ENCODE peak calls at places on chromosomes 5 and 9, in nine cellular contexts. T is A549, B is lower lobe of right lung, D is mucosa of descending colon, K is neural progenitor cell, Z is heart right ventricle, N is fibroblast of the aortic adventitia, O is MCF 10A, M is glutamatergic neuron. F is an unnamed sample.

GRCh38 chr9:18338042-18338441 is 135.9 kb upstream of the ADAMTSL1 start:
- DNase-seq in T (no peak), Z (no peak), M (no peak), O (no peak), D (no peak), B (no peak), N (no peak), K (no peak), F (no peak)

GRCh38 chr5:175830586-175831300 is 40.6 kb upstream of the CPLX2 start:
- DNase-seq in O (no peak), B (no peak), K (no peak), N (no peak), Z (no peak), M (no peak), D (no peak), T (no peak), F (no peak)

GRCh38 chr9:78133751-78134150 is 102.1 kb upstream of the CEP78 start:
- DNase-seq in K (no peak), D (no peak), M (no peak), N (no peak), B (no peak), O (peak; percentile 9), T (no peak), Z (no peak), F (no peak)

GRCh38 chr9:104232781-104233341 is 138.8 kb downstream of the SMC2 start:
- DNase-seq in D (no peak), N (peak; percentile 94), O (peak; percentile 16), Z (no peak), B (no peak), T (no peak), M (no peak), K (peak; percentile 1), F (no peak)

GRCh38 chr5:181044093-181044599 is 4.1 kb downstream of the BTNL9 start:
- DNase-seq in B (no peak), N (no peak), T (no peak), Z (no peak), O (no peak), D (no peak), M (no peak), K (no peak), F (no peak)

GRCh38 chr9:137341227-137341626 is 39.2 kb upstream of the NRARP start:
- DNase-seq in B (no peak), O (no peak), D (no peak), N (no peak), M (no peak), T (no peak), K (no peak), Z (no peak), F (no peak)

GRCh38 chr5:150172563-150172962 is 6.0 kb downstream of the CDX1 start:
- DNase-seq in K (no peak), D (no peak), T (no peak), M (no peak), N (no peak), Z (no peak), B (no peak), O (no peak), F (no peak)

GRCh38 chr5:15834596-15835245 is 334.7 kb downstream of the FBXL7 start:
- DNase-seq in T (peak; percentile 41), Z (no peak), O (peak; percentile 52), K (no peak), M (no peak), N (peak; percentile 88), B (no peak), D (no peak), F (no peak)

GRCh38 chr5:174355208-174355612 is 309.7 kb downstream of the NSG2 start:
- DNase-seq in M (no peak), B (no peak), Z (no peak), K (no peak), N (peak; percentile 96), T (peak; percentile 36), O (peak; percentile 85), D (no peak), F (no peak)

GRCh38 chr5:64977779-64978178 is 209.0 kb downstream of the CWC27 start:
- DNase-seq in N (peak; percentile 72), O (peak; percentile 31), Z (no peak), M (no peak), K (no peak), D (no peak), T (no peak), B (no peak), F (no peak)

GRCh38 chr9:4490705-4491620 is 695 bp downstream of the SLC1A1 start:
- DNase-seq in B (no peak), O (no peak), N (no peak), D (peak; percentile 5), K (peak; percentile 29), T (no peak), Z (peak; percentile 15), M (no peak), F (peak; percentile 66)

GRCh38 chr9:124766326-124766725 is 4.8 kb downstream of the NR6A1 start:
- DNase-seq in M (no peak), N (no peak), B (no peak), T (no peak), O (no peak), Z (no peak), D (no peak), K (no peak), F (no peak)

GRCh38 chr9:124765439-124765835 is 5.7 kb downstream of the NR6A1 start:
- DNase-seq in K (peak; percentile 66), D (no peak), N (no peak), B (no peak), Z (no peak), T (no peak), M (no peak), O (no peak), F (no peak)

GRCh38 chr9:124767830-124768229 is 3.3 kb downstream of the NR6A1 start:
- DNase-seq in O (no peak), K (no peak), Z (no peak), M (no peak), T (no peak), B (no peak), N (no peak), D (no peak), F (no peak)

GRCh38 chr9:124768275-124768674 is 2.8 kb downstream of the NR6A1 start:
- DNase-seq in Z (no peak), N (no peak), O (no peak), M (no peak), K (no peak), B (no peak), T (no peak), D (no peak), F (no peak)

DNA sequence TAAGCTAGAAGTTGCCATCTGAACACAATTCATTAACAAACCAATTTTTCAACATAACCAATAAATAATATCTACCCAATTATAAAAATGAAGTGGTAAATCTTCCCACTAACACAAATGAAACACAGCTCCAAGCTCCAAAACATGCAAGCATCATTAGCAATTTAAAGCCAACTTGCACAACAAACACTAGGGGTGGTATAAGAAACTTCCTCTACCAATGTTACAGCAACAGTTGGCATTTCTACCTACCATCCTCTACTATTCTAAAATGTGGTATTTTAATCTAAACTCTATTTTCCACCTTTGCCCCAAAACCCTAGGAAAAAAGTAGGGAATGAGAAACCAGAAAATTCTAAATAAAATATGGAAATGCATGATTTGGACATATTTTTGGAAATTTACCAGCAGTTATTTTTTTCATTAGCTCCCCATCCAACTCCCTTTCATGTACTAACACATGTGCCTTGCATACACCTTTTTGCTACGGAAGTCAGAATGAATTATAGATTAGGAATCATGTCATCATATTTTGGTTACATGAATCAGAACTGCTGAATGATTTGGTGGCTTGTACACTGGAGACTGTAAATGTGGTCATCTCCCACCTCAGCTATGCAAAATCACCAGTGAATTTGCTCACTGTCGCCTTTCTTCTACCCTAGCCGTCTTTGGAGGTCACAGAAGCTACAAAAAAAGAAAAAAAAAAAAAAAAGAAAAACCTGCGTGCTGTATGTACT is 4.1 kb downstream of the NR6A1 start:
- DNase-seq in Z (no peak), B (no peak), O (no peak), T (no peak), K (no peak), N (no peak), M (no peak), D (no peak), F (no peak)
- TF ChIP-seq CTCF in Z (no peak), B (no peak), O (peak; percentile 17), T (no peak), K (peak; percentile 40), N (no peak), M (no peak), D (no peak), F (peak; percentile 7)

GRCh38 chr9:69153707-69154521 is 20.2 kb upstream of the TJP2 start:
- DNase-seq in Z (no peak), O (no peak), N (no peak), M (no peak), D (no peak), K (no peak), T (no peak), B (no peak), F (no peak)

GRCh38 chr9:69155341-69156030 is 18.6 kb upstream of the TJP2 start:
- DNase-seq in K (no peak), M (no peak), O (no peak), N (no peak), Z (no peak), D (no peak), B (no peak), T (no peak), F (no peak)

GRCh38 chr9:69158471-69158870 is 15.6 kb upstream of the TJP2 start:
- DNase-seq in B (no peak), Z (no peak), K (no peak), D (no peak), M (no peak), O (no peak), N (no peak), T (no peak), F (no peak)

DNA sequence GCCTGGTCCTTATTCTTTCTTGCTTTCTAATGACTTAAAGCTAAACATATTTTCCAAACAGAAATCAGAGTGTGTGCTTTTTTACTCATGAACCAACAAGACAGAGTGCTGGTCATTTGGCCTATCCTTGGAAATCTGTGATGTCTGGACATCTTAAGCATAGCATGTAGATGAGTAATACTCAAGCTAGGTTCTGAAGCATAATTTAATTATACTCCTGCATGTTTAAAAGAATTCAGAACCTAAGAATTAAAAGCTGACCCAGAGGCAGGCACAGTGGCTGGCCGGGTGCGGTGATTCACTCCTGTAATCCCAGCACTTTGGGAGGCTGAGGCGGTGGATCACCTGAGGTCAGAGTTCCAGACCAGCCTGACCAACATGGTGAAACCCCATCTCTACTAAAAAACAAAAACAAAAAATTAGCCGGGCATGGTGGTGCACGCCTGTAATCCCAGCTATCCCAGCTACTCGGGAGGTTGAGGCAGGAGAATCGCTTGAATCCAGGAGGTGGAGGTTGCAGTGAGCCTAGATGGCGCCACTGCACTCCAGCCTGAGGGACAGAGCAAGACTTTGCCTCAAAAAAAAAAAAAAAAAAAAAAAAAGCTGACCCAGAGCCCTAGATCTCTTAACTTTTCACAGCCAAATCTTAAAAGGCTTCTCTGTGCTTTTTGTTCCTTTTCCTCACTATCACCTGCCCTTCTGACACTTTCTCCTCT is 16.2 kb upstream of the TJP2 start:
- DNase-seq in M (no peak), T (no peak), N (peak; percentile 66), B (no peak), Z (no peak), D (no peak), K (no peak), O (no peak), F (no peak)
- TF ChIP-seq CTCF in M (no peak), T (peak; percentile 32), N (peak; percentile 26), B (peak; percentile 32), Z (peak; percentile 28), D (no peak), K (peak; percentile 31), O (peak; percentile 23), F (peak; percentile 33)

GRCh38 chr9:34459356-34459755 is 751 bp downstream of the DNAI1 start:
- DNase-seq in Z (no peak), K (no peak), M (no peak), D (no peak), N (no peak), T (no peak), B (no peak), O (no peak), F (no peak)
- TF ChIP-seq CTCF in Z (no peak), K (no peak), M (no peak), D (no peak), N (no peak), T (no peak), B (no peak), O (no peak), F (no peak)

GRCh38 chr9:75429531-75430454 is 341.5 kb downstream of the OSTF1 start:
- DNase-seq in Z (no peak), T (no peak), O (no peak), D (no peak), M (no peak), K (no peak), N (no peak), B (no peak), F (no peak)
- TF ChIP-seq CTCF in Z (no peak), T (no peak), O (no peak), D (no peak), M (no peak), K (no peak), N (no peak), B (no peak), F (no peak)